ENCODE peak calls at places on chromosomes 1 and 21, in four cellular contexts. L, E, Q and D are unnamed samples.

GRCh38 chr1:208167229-208167869 is 76.8 kb downstream of the PLXNA2 start:
- DNase-seq in Q (no peak), L (no peak), E (peak), D (no peak)

GRCh38 chr1:91650764-91651163 is 150.1 kb downstream of the CDC7 start:
- DNase-seq in L (no peak), Q (peak), E (no peak), D (no peak)

GRCh38 chr1:159008744-159009188 is 941 bp upstream of the IFI16 start:
- DNase-seq in L (no peak), E (no peak), Q (no peak), D (no peak)

GRCh38 chr1:214403431-214403830 is 122.5 kb downstream of the SMYD2 start:
- DNase-seq in L (no peak), E (no peak), Q (no peak), D (no peak)

GRCh38 chr1:198175418-198176170 is 18.8 kb downstream of the NEK7 start:
- DNase-seq in L (no peak), Q (no peak), E (no peak), D (no peak)

GRCh38 chr1:29284286-29284960 is 48.1 kb downstream of the PTPRU start:
- DNase-seq in Q (no peak), L (no peak), E (no peak), D (no peak)

GRCh38 chr21:41973861-41974751 is 20.3 kb upstream of the C2CD2 start:
- DNase-seq in L (no peak), E (no peak), Q (no peak), D (peak)

GRCh38 chr1:11412166-11412565 is 66.8 kb upstream of the DISP3 start:
- DNase-seq in Q (no peak), E (no peak), L (no peak), D (no peak)

GRCh38 chr1:6686294-6686693 is 15.3 kb downstream of the DNAJC11 start:
- DNase-seq in L (no peak), Q (no peak), E (no peak), D (no peak)

GRCh38 chr1:222623458-222623857 is 5.6 kb downstream of the MIA3 start:
- DNase-seq in E (no peak), Q (no peak), L (no peak), D (no peak)

GRCh38 chr1:87916965-87917364 is 588.3 kb downstream of the LMO4 start:
- DNase-seq in E (no peak), L (no peak), Q (no peak), D (no peak)